ENCODE peak calls at places on chromosomes 1 and 21, in ten cellular contexts. U is Ammon's horn; A is NCI-H1105 treated with DMSO at 0.1 percent for 48 hours; E is C1 segment of cervical spinal cord; F is mammary epithelial cell; G is cardiac muscle cell; J is GM04503; Q is HFF-Myc; X is stimulated activated CD4-positive, alpha-beta T cell treated with anti-CD3 and anti-CD28 coated beads, Interleukin-1b, Interleukin-23, amount 100 ng/mL, for 24 hours; T is retinal pigment epithelial cell. W is an unnamed sample.

GRCh38 chr1:227893696-227894305 is 53.9 kb downstream of the WNT9A start:
- DNase-seq in Q (no peak), E (no peak), G (no peak), X (no peak), T (no peak), F (peak), U (no peak), J (no peak), A (no peak), W (no peak)

GRCh38 chr1:61121631-61122030 is 39.3 kb downstream of the NFIA start:
- DNase-seq in J (no peak), X (no peak), F (no peak), E (no peak), Q (no peak), T (no peak), G (peak), U (no peak), A (no peak), W (no peak)

GRCh38 chr1:206419250-206419649 is 51.0 kb upstream of the IKBKE start:
- DNase-seq in Q (no peak), U (no peak), T (no peak), X (no peak), F (peak), E (no peak), J (no peak), A (no peak), G (no peak), W (no peak)

GRCh38 chr21:36385909-36386642 is 884 bp downstream of the CHAF1B start:
- DNase-seq in Q (no peak), T (no peak), F (peak), A (no peak), E (no peak), U (no peak), J (no peak), X (no peak), G (peak), W (no peak)

GRCh38 chr1:28887418-28887834 is 26.9 kb upstream of the EPB41 start:
- DNase-seq in A (no peak), U (no peak), T (no peak), F (no peak), X (no peak), E (no peak), G (no peak), J (no peak), Q (no peak), W (no peak)

GRCh38 chr1:102891868-102892625 is 216.3 kb downstream of the COL11A1 start:
- DNase-seq in G (peak), A (no peak), J (peak), E (no peak), U (no peak), X (no peak), T (peak), Q (no peak), F (peak), W (no peak)

GRCh38 chr1:151970641-151971040 is 23.0 kb downstream of the S100A10 start:
- DNase-seq in G (peak), F (peak), Q (no peak), X (no peak), U (no peak), J (no peak), E (no peak), A (no peak), T (no peak), W (no peak)

GRCh38 chr1:209150114-209150513 is 433.4 kb upstream of the CAMK1G start:
- DNase-seq in A (no peak), G (peak), X (no peak), J (no peak), F (peak), E (no peak), Q (peak), T (peak), U (no peak), W (no peak)

GRCh38 chr1:248841702-248842395 is 3.8 kb downstream of the ZNF672 start:
- DNase-seq in T (no peak), X (no peak), Q (no peak), A (no peak), E (no peak), J (no peak), U (no peak), G (peak), F (peak), W (no peak)